ENCODE peak calls at places on chromosomes 16 and 17, in four cellular contexts. One of them, this sample, is unnamed.

GRCh38 chr17:55632236-55632635 is 90.4 kb downstream of the TMEM100 start:
- DNase-seq in fibroblast of lung: no peak
- DNase-seq in right cardiac atrium: no peak
- DNase-seq in GM12878: no peak
- DNase-seq in this sample: no peak

GRCh38 chr17:38749222-38750043 is 1.3 kb upstream of the PCGF2 start:
- DNase-seq in GM12878: no peak
- DNase-seq in fibroblast of lung: peak
- DNase-seq in right cardiac atrium: peak
- DNase-seq in this sample: peak

GRCh38 chr17:56754523-56755208 is 79.1 kb downstream of the C17orf67 start:
- DNase-seq in fibroblast of lung: peak
- DNase-seq in right cardiac atrium: no peak
- DNase-seq in GM12878: no peak
- DNase-seq in this sample: no peak

GRCh38 chr17:60169921-60170817 is 20.4 kb downstream of the CA4 start:
- DNase-seq in GM12878: no peak
- DNase-seq in right cardiac atrium: no peak
- DNase-seq in fibroblast of lung: peak
- DNase-seq in this sample: no peak

GRCh38 chr17:2213291-2213960 is 90.2 kb downstream of the SMG6 start:
- DNase-seq in fibroblast of lung: peak
- DNase-seq in right cardiac atrium: no peak
- DNase-seq in GM12878: no peak
- DNase-seq in this sample: no peak

GRCh38 chr16:49484454-49484853 is 110.8 kb downstream of the C16orf78 start:
- DNase-seq in right cardiac atrium: peak
- DNase-seq in GM12878: no peak
- DNase-seq in fibroblast of lung: no peak
- DNase-seq in this sample: peak

GRCh38 chr16:48537909-48538745 is 71.9 kb downstream of the N4BP1 start:
- DNase-seq in right cardiac atrium: peak
- DNase-seq in GM12878: no peak
- DNase-seq in fibroblast of lung: peak
- DNase-seq in this sample: peak

GRCh38 chr17:37131064-37131463 is 182.3 kb downstream of the AATF start:
- DNase-seq in fibroblast of lung: peak
- DNase-seq in GM12878: no peak
- DNase-seq in right cardiac atrium: no peak
- DNase-seq in this sample: no peak

GRCh38 chr17:40224707-40225092 is 5.6 kb downstream of the WIPF2 start:
- DNase-seq in fibroblast of lung: peak
- DNase-seq in GM12878: no peak
- DNase-seq in right cardiac atrium: peak
- DNase-seq in this sample: no peak

GRCh38 chr17:48892940-48893645 is 506 bp downstream of the ATP5MC1 start:
- DNase-seq in right cardiac atrium: no peak
- DNase-seq in GM12878: no peak
- DNase-seq in fibroblast of lung: peak
- DNase-seq in this sample: no peak

GRCh38 chr17:7296189-7296861 is 1.9 kb upstream of the YBX2 start:
- DNase-seq in fibroblast of lung: peak
- DNase-seq in right cardiac atrium: peak
- DNase-seq in GM12878: no peak
- DNase-seq in this sample: peak

GRCh38 chr17:27628376-27628775 is 2.6 kb upstream of the LGALS9 start:
- DNase-seq in fibroblast of lung: no peak
- DNase-seq in right cardiac atrium: no peak
- DNase-seq in GM12878: no peak
- DNase-seq in this sample: no peak

DNA sequence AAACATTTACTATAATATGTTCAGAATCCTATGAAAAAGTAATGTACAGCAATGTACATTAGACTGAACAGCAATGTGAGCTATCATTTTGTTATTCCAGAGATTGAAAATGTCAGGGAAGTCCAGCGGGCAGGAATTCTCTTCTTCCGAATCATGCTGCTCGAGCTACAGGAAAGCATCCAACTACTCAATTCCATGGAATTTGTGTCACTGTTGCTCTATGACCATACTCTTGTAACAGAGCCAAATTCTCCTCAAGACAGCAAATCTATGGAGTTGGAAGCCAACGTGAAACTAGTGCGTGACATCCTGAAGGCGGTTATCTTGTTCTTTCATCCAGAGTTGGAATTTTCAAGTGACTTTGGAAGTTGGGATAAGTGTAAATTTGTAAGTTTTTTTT is 24.8 kb upstream of the NSRP1 start:
- DNase-seq in fibroblast of lung: peak
- DNase-seq in right cardiac atrium: no peak
- DNase-seq in GM12878: no peak
- DNase-seq in this sample: no peak
- H3K27ac ChIP-seq in fibroblast of lung: no peak
- H3K27ac ChIP-seq in right cardiac atrium: no peak
- H3K27ac ChIP-seq in GM12878: no peak
- H3K27ac ChIP-seq in this sample: no peak

GRCh38 chr16:86763819-86764218 is 185.5 kb downstream of the FOXL1 start:
- DNase-seq in fibroblast of lung: no peak
- DNase-seq in GM12878: no peak
- DNase-seq in right cardiac atrium: no peak
- DNase-seq in this sample: no peak

GRCh38 chr16:86764551-86764950 is 186.2 kb downstream of the FOXL1 start:
- DNase-seq in GM12878: no peak
- DNase-seq in right cardiac atrium: no peak
- DNase-seq in fibroblast of lung: no peak
- DNase-seq in this sample: no peak

GRCh38 chr16:86758932-86759331 is 180.6 kb downstream of the FOXL1 start:
- DNase-seq in right cardiac atrium: no peak
- DNase-seq in fibroblast of lung: no peak
- DNase-seq in GM12878: no peak
- DNase-seq in this sample: no peak

GRCh38 chr16:86762035-86762550 is 183.7 kb downstream of the FOXL1 start:
- DNase-seq in right cardiac atrium: no peak
- DNase-seq in GM12878: no peak
- DNase-seq in fibroblast of lung: no peak
- DNase-seq in this sample: no peak

DNA sequence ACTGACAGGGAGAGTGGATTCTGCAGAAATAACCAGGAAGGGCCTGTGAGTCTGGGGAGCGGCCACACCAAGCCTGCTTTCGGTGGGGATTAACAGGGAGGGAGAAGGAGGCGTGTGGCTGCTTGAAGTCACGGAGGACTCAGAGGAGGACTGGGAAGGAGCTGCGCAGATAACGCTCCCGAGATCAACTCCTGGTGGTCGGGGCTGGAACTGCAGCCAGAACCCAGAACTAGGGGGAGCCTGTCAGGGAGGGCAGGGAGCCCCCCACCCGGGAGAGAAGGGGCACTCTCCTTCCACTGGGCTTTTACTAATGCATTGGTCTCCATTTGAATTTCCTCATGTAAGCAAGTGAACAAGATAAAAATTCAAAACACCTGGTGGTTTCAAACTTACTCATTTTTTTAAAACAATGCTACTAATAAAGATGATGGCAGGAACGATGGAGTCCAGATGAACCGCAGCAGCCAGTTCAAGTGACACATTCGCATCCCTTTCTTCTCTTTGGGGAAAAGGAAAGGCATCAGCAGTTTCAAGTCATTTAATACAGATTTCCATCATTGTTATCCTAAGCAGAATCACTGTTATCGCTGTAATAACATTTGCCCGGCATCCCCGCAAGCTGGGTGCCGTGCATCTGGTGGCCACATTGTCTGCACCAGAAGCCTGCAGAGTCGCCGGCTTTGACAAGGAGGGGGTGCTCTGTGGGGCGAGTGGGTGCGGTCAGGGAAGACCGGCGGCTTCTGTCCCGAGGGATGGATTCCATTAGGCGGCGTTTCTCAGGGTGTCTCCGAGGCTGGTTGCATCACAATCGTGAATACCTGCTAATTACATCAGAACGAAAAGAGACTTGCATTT is 183.0 kb downstream of the FOXL1 start:
- DNase-seq in right cardiac atrium: peak
- DNase-seq in fibroblast of lung: peak
- DNase-seq in GM12878: no peak
- DNase-seq in this sample: peak
- H3K4me3 ChIP-seq in right cardiac atrium: no peak
- H3K4me3 ChIP-seq in fibroblast of lung: peak
- H3K4me3 ChIP-seq in GM12878: no peak
- H3K4me3 ChIP-seq in this sample: no peak

GRCh38 chr16:27585200-27585599 is 35.3 kb downstream of the KATNIP start:
- DNase-seq in GM12878: no peak
- DNase-seq in fibroblast of lung: no peak
- DNase-seq in right cardiac atrium: no peak
- DNase-seq in this sample: no peak

GRCh38 chr16:27579086-27579980 is 29.4 kb downstream of the KATNIP start:
- DNase-seq in right cardiac atrium: no peak
- DNase-seq in GM12878: no peak
- DNase-seq in fibroblast of lung: peak
- DNase-seq in this sample: no peak

GRCh38 chr16:27588052-27588451 is 38.1 kb downstream of the KATNIP start:
- DNase-seq in GM12878: no peak
- DNase-seq in right cardiac atrium: no peak
- DNase-seq in fibroblast of lung: no peak
- DNase-seq in this sample: no peak

GRCh38 chr16:27582883-27583282 is 32.9 kb downstream of the KATNIP start:
- DNase-seq in right cardiac atrium: no peak
- DNase-seq in GM12878: no peak
- DNase-seq in fibroblast of lung: no peak
- DNase-seq in this sample: no peak

DNA sequence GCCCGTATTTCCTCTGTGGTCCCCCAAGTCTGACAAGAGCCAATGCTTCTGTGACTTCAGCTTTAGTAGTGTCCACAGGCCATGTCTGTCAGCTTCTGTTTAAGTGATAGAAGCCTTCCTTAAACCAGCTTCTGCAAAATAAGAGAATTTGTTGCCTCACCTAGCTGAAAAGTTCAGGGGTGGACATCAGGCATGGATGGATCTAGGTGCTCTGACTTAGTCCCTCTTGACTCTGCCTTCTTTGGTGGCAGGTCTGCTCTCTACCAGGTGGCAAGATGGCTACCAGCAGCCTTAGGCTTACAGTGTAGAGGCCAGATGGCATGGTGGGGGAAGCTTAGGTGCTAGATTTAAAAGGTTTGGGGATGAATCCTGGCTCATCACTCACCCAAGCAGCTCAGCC is 33.7 kb downstream of the KATNIP start:
- DNase-seq in GM12878: no peak
- DNase-seq in right cardiac atrium: no peak
- DNase-seq in fibroblast of lung: no peak
- DNase-seq in this sample: no peak
- H3K27ac ChIP-seq in GM12878: no peak
- H3K27ac ChIP-seq in right cardiac atrium: no peak
- H3K27ac ChIP-seq in fibroblast of lung: no peak
- H3K27ac ChIP-seq in this sample: no peak

GRCh38 chr17:31496097-31496496 is 104.6 kb downstream of the RAB11FIP4 start:
- DNase-seq in GM12878: no peak
- DNase-seq in right cardiac atrium: no peak
- DNase-seq in fibroblast of lung: no peak
- DNase-seq in this sample: no peak
- H3K4me3 ChIP-seq in GM12878: no peak
- H3K4me3 ChIP-seq in right cardiac atrium: no peak
- H3K4me3 ChIP-seq in fibroblast of lung: no peak
- H3K4me3 ChIP-seq in this sample: no peak

GRCh38 chr17:57895382-57896060 is 45.7 kb upstream of the MRPS23 start:
- DNase-seq in fibroblast of lung: no peak
- DNase-seq in right cardiac atrium: no peak
- DNase-seq in GM12878: no peak
- DNase-seq in this sample: peak
- H3K27ac ChIP-seq in fibroblast of lung: no peak
- H3K27ac ChIP-seq in right cardiac atrium: peak
- H3K27ac ChIP-seq in GM12878: no peak
- H3K27ac ChIP-seq in this sample: peak

This sample was measured in pancreas.